ENCODE peak calls at places on chromosomes 16 and 17, in five cellular contexts. One of them, this sample, is unnamed. For H3K9me3, the result is how much of the 10 kb centered on the place peaks cover.

GRCh38 chr17:180380-181212 is 854 bp downstream of the DOC2B start:
- DNase-seq in K562: no peak
- DNase-seq in sigmoid colon: no peak
- DNase-seq in endodermal cell: peak
- DNase-seq in effector memory CD4-positive, alpha-beta T cell: no peak
- DNase-seq in this sample: no peak

GRCh38 chr16:56965149-56965938 is 3.6 kb downstream of the CETP start:
- DNase-seq in K562: no peak
- DNase-seq in sigmoid colon: no peak
- DNase-seq in endodermal cell: no peak
- DNase-seq in effector memory CD4-positive, alpha-beta T cell: no peak
- DNase-seq in this sample: no peak

GRCh38 chr17:75573994-75574393 is 13.6 kb upstream of the MYO15B start:
- DNase-seq in K562: no peak
- DNase-seq in sigmoid colon: peak
- DNase-seq in endodermal cell: no peak
- DNase-seq in effector memory CD4-positive, alpha-beta T cell: no peak
- DNase-seq in this sample: no peak

GRCh38 chr16:5642034-5642433 is 544.4 kb upstream of the EEF2KMT start:
- DNase-seq in K562: no peak
- DNase-seq in sigmoid colon: no peak
- DNase-seq in endodermal cell: no peak
- DNase-seq in effector memory CD4-positive, alpha-beta T cell: no peak
- DNase-seq in this sample: no peak

GRCh38 chr17:58166682-58167081 is at the start of gene OR4D2:
- DNase-seq in K562: no peak
- DNase-seq in sigmoid colon: no peak
- DNase-seq in endodermal cell: no peak
- DNase-seq in effector memory CD4-positive, alpha-beta T cell: no peak
- DNase-seq in this sample: no peak

GRCh38 chr17:4986403-4986802 is 1.1 kb downstream of the CAMTA2 start:
- DNase-seq in K562: no peak
- DNase-seq in sigmoid colon: peak
- DNase-seq in endodermal cell: no peak
- DNase-seq in effector memory CD4-positive, alpha-beta T cell: no peak
- DNase-seq in this sample: no peak

GRCh38 chr17:76079577-76080206 is 710 bp downstream of the ZACN start:
- DNase-seq in K562: peak
- DNase-seq in sigmoid colon: no peak
- DNase-seq in endodermal cell: no peak
- DNase-seq in effector memory CD4-positive, alpha-beta T cell: no peak
- DNase-seq in this sample: no peak

GRCh38 chr16:70764632-70765031 is 36.3 kb downstream of the VAC14 start:
- DNase-seq in K562: no peak
- DNase-seq in sigmoid colon: no peak
- DNase-seq in endodermal cell: no peak
- DNase-seq in effector memory CD4-positive, alpha-beta T cell: no peak
- DNase-seq in this sample: no peak

GRCh38 chr17:40303009-40303657 is 5.8 kb upstream of the RARA start:
- DNase-seq in K562: no peak
- DNase-seq in sigmoid colon: no peak
- DNase-seq in endodermal cell: peak
- DNase-seq in effector memory CD4-positive, alpha-beta T cell: no peak
- DNase-seq in this sample: no peak

GRCh38 chr16:4801051-4801961 is 1.1 kb downstream of the ROGDI start:
- DNase-seq in K562: no peak
- DNase-seq in sigmoid colon: no peak
- DNase-seq in endodermal cell: peak
- DNase-seq in effector memory CD4-positive, alpha-beta T cell: no peak
- DNase-seq in this sample: no peak

GRCh38 chr16:23900480-23901177 is 64.8 kb downstream of the PRKCB start:
- DNase-seq in K562: peak
- DNase-seq in sigmoid colon: no peak
- DNase-seq in endodermal cell: no peak
- DNase-seq in effector memory CD4-positive, alpha-beta T cell: no peak
- DNase-seq in this sample: no peak

GRCh38 chr16:85124636-85125346 is 12.5 kb upstream of the CIBAR2 start:
- DNase-seq in K562: no peak
- DNase-seq in sigmoid colon: no peak
- DNase-seq in endodermal cell: no peak
- DNase-seq in effector memory CD4-positive, alpha-beta T cell: no peak
- DNase-seq in this sample: no peak

GRCh38 chr17:33154869-33155455 is 138.1 kb downstream of the ASIC2 start:
- DNase-seq in K562: no peak
- DNase-seq in sigmoid colon: no peak
- DNase-seq in endodermal cell: peak
- DNase-seq in effector memory CD4-positive, alpha-beta T cell: no peak
- DNase-seq in this sample: no peak

GRCh38 chr16:68353366-68353765 is 42.5 kb downstream of the PRMT7 start:
- DNase-seq in K562: no peak
- DNase-seq in sigmoid colon: no peak
- DNase-seq in endodermal cell: no peak
- DNase-seq in effector memory CD4-positive, alpha-beta T cell: no peak
- DNase-seq in this sample: no peak

GRCh38 chr17:39222866-39223834 is 2.6 kb downstream of the STAC2 start:
- DNase-seq in K562: no peak
- DNase-seq in sigmoid colon: no peak
- DNase-seq in endodermal cell: peak
- DNase-seq in effector memory CD4-positive, alpha-beta T cell: no peak
- DNase-seq in this sample: no peak

GRCh38 chr17:1177099-1177996 is 2.4 kb downstream of the ABR start:
- DNase-seq in K562: no peak
- DNase-seq in sigmoid colon: no peak
- DNase-seq in endodermal cell: no peak
- DNase-seq in effector memory CD4-positive, alpha-beta T cell: no peak
- DNase-seq in this sample: no peak

GRCh38 chr16:11032922-11033291 is 88.5 kb downstream of the CLEC16A start:
- DNase-seq in K562: no peak
- DNase-seq in sigmoid colon: peak
- DNase-seq in endodermal cell: peak
- DNase-seq in effector memory CD4-positive, alpha-beta T cell: no peak
- DNase-seq in this sample: no peak

GRCh38 chr17:56679148-56679766 is 85.8 kb downstream of the NOG start:
- DNase-seq in K562: peak
- DNase-seq in sigmoid colon: no peak
- DNase-seq in endodermal cell: peak
- DNase-seq in effector memory CD4-positive, alpha-beta T cell: no peak
- DNase-seq in this sample: no peak

GRCh38 chr16:11224096-11224893 is 31.7 kb downstream of the SOCS1 start:
- DNase-seq in K562: peak
- DNase-seq in sigmoid colon: peak
- DNase-seq in endodermal cell: peak
- DNase-seq in effector memory CD4-positive, alpha-beta T cell: peak
- DNase-seq in this sample: peak

GRCh38 chr17:43658890-43659289 is 2.8 kb downstream of the MEOX1 start:
- DNase-seq in K562: no peak
- DNase-seq in sigmoid colon: no peak
- DNase-seq in endodermal cell: peak
- DNase-seq in effector memory CD4-positive, alpha-beta T cell: no peak
- DNase-seq in this sample: no peak

GRCh38 chr16:56355221-56355620 is 70.1 kb downstream of the AMFR start:
- DNase-seq in K562: no peak
- DNase-seq in sigmoid colon: peak
- DNase-seq in endodermal cell: peak
- DNase-seq in effector memory CD4-positive, alpha-beta T cell: no peak
- DNase-seq in this sample: no peak

GRCh38 chr16:78098544-78099371 is 696 bp upstream of the WWOX start:
- DNase-seq in K562: no peak
- DNase-seq in sigmoid colon: no peak
- DNase-seq in endodermal cell: no peak
- DNase-seq in effector memory CD4-positive, alpha-beta T cell: no peak
- DNase-seq in this sample: no peak

GRCh38 chr16:66984902-66985311 is 3.5 kb upstream of the CES4A start:
- DNase-seq in K562: no peak
- DNase-seq in sigmoid colon: no peak
- DNase-seq in endodermal cell: no peak
- DNase-seq in effector memory CD4-positive, alpha-beta T cell: no peak
- DNase-seq in this sample: no peak

GRCh38 chr17:29283496-29283895 is 10.5 kb downstream of the NUFIP2 start:
- DNase-seq in K562: no peak
- DNase-seq in sigmoid colon: no peak
- DNase-seq in endodermal cell: no peak
- DNase-seq in effector memory CD4-positive, alpha-beta T cell: no peak
- DNase-seq in this sample: no peak

GRCh38 chr17:75843577-75844529 is at the start of gene UNC13D:
- DNase-seq in K562: peak
- DNase-seq in sigmoid colon: peak
- DNase-seq in endodermal cell: no peak
- DNase-seq in effector memory CD4-positive, alpha-beta T cell: peak
- DNase-seq in this sample: peak

GRCh38 chr17:30372755-30373154 is 6.0 kb upstream of the CPD start:
- DNase-seq in K562: no peak
- DNase-seq in sigmoid colon: no peak
- DNase-seq in endodermal cell: no peak
- DNase-seq in effector memory CD4-positive, alpha-beta T cell: no peak
- DNase-seq in this sample: no peak

GRCh38 chr17:50763716-50764450 is 3.4 kb downstream of the ANKRD40CL start:
- DNase-seq in K562: no peak
- DNase-seq in sigmoid colon: no peak
- DNase-seq in endodermal cell: peak
- DNase-seq in effector memory CD4-positive, alpha-beta T cell: no peak
- DNase-seq in this sample: no peak

GRCh38 chr16:1990336-1991134 is 765 bp downstream of the SYNGR3 start:
- DNase-seq in K562: peak
- DNase-seq in sigmoid colon: no peak
- DNase-seq in endodermal cell: peak
- DNase-seq in effector memory CD4-positive, alpha-beta T cell: no peak
- DNase-seq in this sample: peak

GRCh38 chr16:20740007-20740883 is 1.4 kb downstream of the THUMPD1 start:
- DNase-seq in K562: no peak
- DNase-seq in sigmoid colon: no peak
- DNase-seq in endodermal cell: no peak
- DNase-seq in effector memory CD4-positive, alpha-beta T cell: no peak
- DNase-seq in this sample: no peak

GRCh38 chr17:68310141-68310540 is 18.8 kb downstream of the ARSG start:
- DNase-seq in K562: peak
- DNase-seq in sigmoid colon: no peak
- DNase-seq in endodermal cell: no peak
- DNase-seq in effector memory CD4-positive, alpha-beta T cell: no peak
- DNase-seq in this sample: no peak

GRCh38 chr16:75621170-75621477 is 2.0 kb downstream of the ADAT1 start:
- DNase-seq in K562: peak
- DNase-seq in sigmoid colon: no peak
- DNase-seq in endodermal cell: peak
- DNase-seq in effector memory CD4-positive, alpha-beta T cell: no peak
- DNase-seq in this sample: no peak

GRCh38 chr17:71039391-71039790 is 870.1 kb downstream of the KCNJ2 start:
- DNase-seq in K562: no peak
- DNase-seq in sigmoid colon: no peak
- DNase-seq in endodermal cell: no peak
- DNase-seq in effector memory CD4-positive, alpha-beta T cell: no peak
- DNase-seq in this sample: no peak

GRCh38 chr17:79524201-79524882 is 86.5 kb downstream of the RBFOX3 start:
- DNase-seq in K562: no peak
- DNase-seq in sigmoid colon: no peak
- DNase-seq in endodermal cell: no peak
- DNase-seq in effector memory CD4-positive, alpha-beta T cell: no peak
- DNase-seq in this sample: no peak

GRCh38 chr17:72237223-72237622 is 116.4 kb downstream of the SOX9 start:
- DNase-seq in K562: no peak
- DNase-seq in sigmoid colon: no peak
- DNase-seq in endodermal cell: peak
- DNase-seq in effector memory CD4-positive, alpha-beta T cell: no peak
- DNase-seq in this sample: no peak

GRCh38 chr16:35194681-35195080 is 1735.3 kb downstream of the TP53TG3F start:
- DNase-seq in K562: no peak
- DNase-seq in sigmoid colon: no peak
- DNase-seq in endodermal cell: no peak
- DNase-seq in effector memory CD4-positive, alpha-beta T cell: no peak
- DNase-seq in this sample: no peak
- H3K9me3 ChIP-seq in K562: under half
- H3K9me3 ChIP-seq in sigmoid colon: under half
- H3K9me3 ChIP-seq in endodermal cell: half or more
- H3K9me3 ChIP-seq in effector memory CD4-positive, alpha-beta T cell: under half
- H3K9me3 ChIP-seq in this sample: under half

DNA sequence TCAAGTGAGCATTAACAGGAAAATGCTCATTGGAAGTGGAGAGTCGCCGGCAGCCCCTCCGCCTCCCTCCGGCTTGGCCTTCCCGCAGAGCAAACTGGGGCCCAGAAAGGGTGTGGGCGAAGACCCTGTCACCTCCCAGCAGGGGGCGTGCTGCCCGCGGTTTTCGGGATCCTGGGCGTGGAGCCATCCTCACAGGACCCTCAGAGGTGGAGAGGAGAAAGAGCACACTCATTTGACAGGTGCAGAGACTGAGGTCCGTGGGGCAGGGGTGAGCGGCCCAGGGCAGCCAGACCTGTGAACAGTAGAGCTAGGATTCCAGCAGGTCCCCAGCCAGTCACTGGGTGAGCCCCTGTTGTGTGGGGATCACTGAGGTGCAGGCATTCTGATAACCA is 1002.9 kb downstream of the KCNJ18 start:
- DNase-seq in K562: peak
- DNase-seq in sigmoid colon: peak
- DNase-seq in endodermal cell: no peak
- DNase-seq in effector memory CD4-positive, alpha-beta T cell: no peak
- DNase-seq in this sample: no peak
- H3K9me3 ChIP-seq in K562: under half
- H3K9me3 ChIP-seq in sigmoid colon: under half
- H3K9me3 ChIP-seq in endodermal cell: half or more
- H3K9me3 ChIP-seq in effector memory CD4-positive, alpha-beta T cell: under half
- H3K9me3 ChIP-seq in this sample: under half

GRCh38 chr16:35339337-35339736 is 1879.9 kb downstream of the TP53TG3F start:
- DNase-seq in K562: peak
- DNase-seq in sigmoid colon: no peak
- DNase-seq in endodermal cell: no peak
- DNase-seq in effector memory CD4-positive, alpha-beta T cell: no peak
- DNase-seq in this sample: no peak
- H3K9me3 ChIP-seq in K562: under half
- H3K9me3 ChIP-seq in sigmoid colon: under half
- H3K9me3 ChIP-seq in endodermal cell: half or more
- H3K9me3 ChIP-seq in effector memory CD4-positive, alpha-beta T cell: under half
- H3K9me3 ChIP-seq in this sample: under half

DNA sequence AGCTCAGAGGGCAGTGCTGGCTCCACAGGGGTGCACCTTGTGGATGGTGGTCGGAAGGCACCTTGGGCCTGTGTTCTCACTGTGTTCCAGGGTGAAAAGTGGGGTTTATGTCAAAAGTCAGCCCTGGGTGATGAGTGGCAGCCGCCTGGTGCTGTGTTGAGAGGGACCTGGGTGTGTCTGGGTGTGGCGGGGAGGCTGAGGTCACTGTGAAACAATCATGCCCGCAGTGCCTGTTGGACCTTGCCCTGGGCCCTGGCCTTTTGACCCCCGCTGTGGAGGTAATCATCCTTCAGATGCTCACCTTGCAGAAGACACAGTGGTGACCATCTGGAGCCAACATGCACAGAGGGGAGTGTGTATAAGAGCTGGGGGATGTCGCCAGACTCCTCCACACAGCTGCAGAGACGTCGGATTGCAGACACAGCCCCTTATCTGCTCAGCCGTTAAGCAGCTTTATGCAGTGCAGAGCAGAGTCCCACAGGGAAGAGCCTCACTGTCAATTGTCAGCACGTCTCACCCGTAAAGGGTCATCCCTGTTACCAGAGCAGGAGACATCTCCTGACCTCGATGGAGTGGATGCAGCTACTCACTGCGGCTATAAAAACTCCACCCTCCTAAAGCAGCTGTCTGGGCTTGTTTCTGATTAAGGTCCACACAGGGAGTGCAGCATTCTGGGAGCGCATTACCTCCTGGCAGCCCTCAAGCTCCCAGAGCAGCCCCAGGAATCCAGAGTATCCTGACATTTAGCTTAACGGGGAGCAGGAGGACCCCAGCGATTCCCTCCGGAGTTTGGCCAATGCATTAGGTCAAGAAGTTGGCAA is 100.3 kb upstream of the ZNF469 start:
- DNase-seq in K562: no peak
- DNase-seq in sigmoid colon: no peak
- DNase-seq in endodermal cell: no peak
- DNase-seq in effector memory CD4-positive, alpha-beta T cell: no peak
- DNase-seq in this sample: no peak
- H3K9me3 ChIP-seq in K562: under half
- H3K9me3 ChIP-seq in sigmoid colon: under half
- H3K9me3 ChIP-seq in endodermal cell: under half
- H3K9me3 ChIP-seq in effector memory CD4-positive, alpha-beta T cell: under half
- H3K9me3 ChIP-seq in this sample: under half